ENCODE peak calls at places on chromosomes 16 and 17, in seven cellular contexts. K is T-helper 2 cell; P is NCI-H226; H is activated T-cell treated with anti-CD3 and anti-CD28 coated beads, Interleukin-2, amount 50 U/mL, for 72 hours; B is right lobe of liver; D is activated CD4-positive, CD25-positive, alpha-beta regulatory T cell; I is psoas muscle. F is an unnamed sample.

GRCh38 chr16:50505714-50506542 is 42.3 kb upstream of the NKD1 start:
- DNase-seq in K (no peak), P (no peak), H (no peak), B (no peak), D (no peak), I (no peak), F (no peak)

GRCh38 chr16:60458255-60458654 is 1578.0 kb downstream of the CDH8 start:
- DNase-seq in K (no peak), P (no peak), H (no peak), B (no peak), D (no peak), I (no peak), F (no peak)

GRCh38 chr16:22007509-22008214 is at the start of gene MOSMO:
- DNase-seq in K (peak; percentile 73), P (peak; percentile 48), H (peak; percentile 82), B (peak; percentile 80), D (peak; percentile 45), I (peak; percentile 86), F (peak; percentile 80)

GRCh38 chr17:8402921-8403536 is 5.4 kb upstream of the RNF222 start:
- DNase-seq in K (no peak), P (no peak), H (no peak), B (no peak), D (no peak), I (no peak), F (no peak)

GRCh38 chr16:72357860-72358259 is 185.9 kb upstream of the PMFBP1 start:
- DNase-seq in K (no peak), P (peak; percentile 45), H (no peak), B (no peak), D (no peak), I (no peak), F (no peak)

GRCh38 chr16:74691093-74691855 is 9.4 kb downstream of the MLKL start:
- DNase-seq in K (no peak), P (no peak), H (no peak), B (no peak), D (no peak), I (no peak), F (no peak)

GRCh38 chr17:79970576-79971068 is 65.0 kb downstream of the TBC1D16 start:
- DNase-seq in K (peak; percentile 63), P (no peak), H (peak; percentile 47), B (peak; percentile 23), D (no peak), I (no peak), F (peak; percentile 15)

GRCh38 chr16:3020247-3020603 is at the start of gene TNFRSF12A:
- DNase-seq in K (peak; percentile 81), P (peak; percentile 58), H (peak; percentile 84), B (peak; percentile 81), D (peak; percentile 38), I (peak; percentile 88), F (peak; percentile 83)

GRCh38 chr17:40352044-40352778 is 12.3 kb downstream of the GJD3 start:
- DNase-seq in K (no peak), P (no peak), H (no peak), B (peak; percentile 76), D (no peak), I (peak; percentile 43), F (no peak)

GRCh38 chr16:13401631-13402030 is 500.2 kb downstream of the SHISA9 start:
- DNase-seq in K (no peak), P (no peak), H (no peak), B (no peak), D (no peak), I (no peak), F (no peak)

GRCh38 chr17:67582632-67583230 is 135.0 kb upstream of the NOL11 start:
- DNase-seq in K (no peak), P (peak; percentile 74), H (no peak), B (no peak), D (no peak), I (no peak), F (no peak)

GRCh38 chr16:26859086-26859485 is 207.6 kb upstream of the C16orf82 start:
- DNase-seq in K (no peak), P (no peak), H (no peak), B (no peak), D (no peak), I (no peak), F (no peak)

GRCh38 chr17:2192367-2193028 is 111.1 kb downstream of the SMG6 start:
- DNase-seq in K (peak; percentile 79), P (peak; percentile 99), H (peak; percentile 66), B (no peak), D (no peak), I (no peak), F (no peak)

GRCh38 chr16:11989238-11990160 is 13.0 kb downstream of the SNX29 start:
- DNase-seq in K (no peak), P (no peak), H (no peak), B (no peak), D (no peak), I (no peak), F (no peak)

GRCh38 chr17:43018008-43018853 is 4.0 kb downstream of the VAT1 start:
- DNase-seq in K (peak; percentile 55), P (no peak), H (no peak), B (no peak), D (no peak), I (no peak), F (no peak)

GRCh38 chr16:80347900-80348299 is 192.9 kb upstream of the DYNLRB2 start:
- DNase-seq in K (no peak), P (no peak), H (no peak), B (peak; percentile 71), D (no peak), I (no peak), F (peak; percentile 65)

GRCh38 chr17:7221281-7222092 is 1.7 kb downstream of the ACADVL start:
- DNase-seq in K (no peak), P (no peak), H (no peak), B (no peak), D (no peak), I (peak; percentile 37), F (no peak)

GRCh38 chr17:69065113-69065512 is 4.4 kb upstream of the ABCA9 start:
- DNase-seq in K (no peak), P (no peak), H (no peak), B (no peak), D (no peak), I (no peak), F (no peak)

GRCh38 chr17:36529121-36529520 is 5.5 kb downstream of the MYO19 start:
- DNase-seq in K (no peak), P (peak; percentile 55), H (no peak), B (no peak), D (no peak), I (no peak), F (no peak)

GRCh38 chr17:10687497-10687896 is 9.8 kb downstream of the SCO1 start:
- DNase-seq in K (no peak), P (no peak), H (no peak), B (no peak), D (no peak), I (no peak), F (no peak)

GRCh38 chr16:84082110-84082509 is 34.6 kb downstream of the MBTPS1 start:
- DNase-seq in K (no peak), P (no peak), H (no peak), B (no peak), D (no peak), I (no peak), F (no peak)

GRCh38 chr16:81266680-81267095 is 28.2 kb downstream of the BCO1 start:
- DNase-seq in K (peak; percentile 15), P (peak; percentile 58), H (peak; percentile 38), B (no peak), D (no peak), I (no peak), F (no peak)

GRCh38 chr17:79023886-79024771 is at the start of gene C1QTNF1:
- DNase-seq in K (no peak), P (no peak), H (peak; percentile 62), B (peak; percentile 53), D (no peak), I (peak; percentile 77), F (peak; percentile 69)

GRCh38 chr17:75970011-75970523 is 8.9 kb downstream of the ACOX1 start:
- DNase-seq in K (no peak), P (no peak), H (no peak), B (no peak), D (no peak), I (no peak), F (no peak)

GRCh38 chr16:50946606-50947005 is 204.5 kb downstream of the SALL1 start:
- DNase-seq in K (no peak), P (no peak), H (no peak), B (no peak), D (no peak), I (no peak), F (no peak)

GRCh38 chr16:80599466-80599865 is 58.7 kb downstream of the DYNLRB2 start:
- DNase-seq in K (no peak), P (peak; percentile 82), H (no peak), B (no peak), D (no peak), I (no peak), F (no peak)

GRCh38 chr17:5705081-5705875 is 121.0 kb upstream of the NLRP1 start:
- DNase-seq in K (no peak), P (no peak), H (peak; percentile 3), B (no peak), D (no peak), I (no peak), F (no peak)

GRCh38 chr16:11112723-11113348 is 143.2 kb downstream of the SOCS1 start:
- DNase-seq in K (no peak), P (no peak), H (no peak), B (no peak), D (no peak), I (no peak), F (no peak)

F was measured in left ventricle myocardium inferior.